ENCODE peak calls at places on chromosome 12, in five cellular contexts. I, T, M, A and H are unnamed samples. For H3K27me3, the result is how much of the 10 kb centered on the place peaks cover.

GRCh38 chr12:5166976-5167375 is 123.3 kb downstream of the KCNA5 start:
- DNase-seq in I (peak), T (peak), M (no peak), A (peak), H (peak)

GRCh38 chr12:120110550-120111501 is 5.7 kb downstream of the RAB35 start:
- DNase-seq in I (no peak), T (no peak), M (no peak), A (no peak), H (no peak)

GRCh38 chr12:24088751-24089150 is 139.3 kb upstream of the SOX5 start:
- DNase-seq in I (no peak), T (no peak), M (no peak), A (no peak), H (no peak)

GRCh38 chr12:47551426-47551851 is 154.4 kb downstream of the RPAP3 start:
- DNase-seq in I (peak), T (peak), M (no peak), A (peak), H (peak)

GRCh38 chr12:21073129-21073528 is 57.9 kb upstream of the SLCO1B1 start:
- DNase-seq in I (no peak), T (no peak), M (peak), A (no peak), H (no peak)

GRCh38 chr12:68240079-68240478 is 13.3 kb downstream of the IL22 start:
- DNase-seq in I (peak), T (peak), M (no peak), A (peak), H (peak)

GRCh38 chr12:1833596-1834028 is 13.2 kb downstream of the LRTM2 start:
- DNase-seq in I (no peak), T (no peak), M (no peak), A (no peak), H (no peak)

GRCh38 chr12:82708507-82708906 is 21.8 kb downstream of the TMTC2 start:
- DNase-seq in I (no peak), T (no peak), M (no peak), A (no peak), H (peak)

GRCh38 chr12:111429760-111430417 is 24.2 kb downstream of the SH2B3 start:
- DNase-seq in I (no peak), T (no peak), M (no peak), A (no peak), H (no peak)

GRCh38 chr12:96120359-96121100 is 73.6 kb upstream of the ELK3 start:
- DNase-seq in I (no peak), T (no peak), M (no peak), A (no peak), H (no peak)

GRCh38 chr12:107448198-107448597 is 237.4 kb upstream of the PWP1 start:
- DNase-seq in I (no peak), T (no peak), M (peak), A (peak), H (peak)

GRCh38 chr12:51521554-51522276 is 69.3 kb upstream of the SCN8A start:
- DNase-seq in I (peak), T (no peak), M (no peak), A (peak), H (no peak)

GRCh38 chr12:32302218-32302826 is 97.0 kb upstream of the FGD4 start:
- DNase-seq in I (no peak), T (peak), M (peak), A (peak), H (peak)

GRCh38 chr12:47080725-47081502 is 1.2 kb upstream of the AMIGO2 start:
- DNase-seq in I (peak), T (peak), M (no peak), A (peak), H (peak)

GRCh38 chr12:39503445-39503844 is 60.5 kb upstream of the KIF21A start:
- DNase-seq in I (peak), T (peak), M (peak), A (peak), H (peak)

GRCh38 chr12:119204137-119204536 is 25.4 kb downstream of the HSPB8 start:
- DNase-seq in I (no peak), T (no peak), M (no peak), A (no peak), H (no peak)

GRCh38 chr12:28936221-28936620 is 212.9 kb upstream of the FAR2 start:
- DNase-seq in I (no peak), T (no peak), M (no peak), A (no peak), H (no peak)

GRCh38 chr12:108691154-108691994 is 39.9 kb downstream of the CORO1C start:
- DNase-seq in I (peak), T (peak), M (peak), A (peak), H (peak)

GRCh38 chr12:108821407-108822397 is 35.7 kb downstream of the SSH1 start:
- DNase-seq in I (peak), T (peak), M (no peak), A (no peak), H (peak)

GRCh38 chr12:4423528-4424195 is 22.0 kb downstream of the FGF6 start:
- DNase-seq in I (no peak), T (no peak), M (no peak), A (no peak), H (no peak)

GRCh38 chr12:119177724-119178380 is 879 bp upstream of the HSPB8 start:
- DNase-seq in I (no peak), T (no peak), M (no peak), A (no peak), H (no peak)

GRCh38 chr12:110658242-110658641 is 30.7 kb downstream of the HVCN1 start:
- DNase-seq in I (no peak), T (no peak), M (no peak), A (no peak), H (no peak)

GRCh38 chr12:4268549-4269181 is 4.9 kb upstream of the CCND2 start:
- DNase-seq in I (no peak), T (no peak), M (no peak), A (no peak), H (peak)

GRCh38 chr12:71130670-71131069 is 27.1 kb downstream of the TSPAN8 start:
- DNase-seq in I (no peak), T (no peak), M (no peak), A (no peak), H (no peak)

GRCh38 chr12:100741084-100741711 is 53.4 kb upstream of the ANO4 start:
- DNase-seq in I (no peak), T (peak), M (peak), A (peak), H (peak)

GRCh38 chr12:117816-118345 is 51.3 kb downstream of the IQSEC3 start:
- DNase-seq in I (no peak), T (no peak), M (no peak), A (no peak), H (no peak)

GRCh38 chr12:30437616-30438015 is 258.1 kb downstream of the IPO8 start:
- DNase-seq in I (no peak), T (no peak), M (no peak), A (no peak), H (no peak)

GRCh38 chr12:47835831-47836155 is 16.1 kb upstream of the HDAC7 start:
- DNase-seq in I (no peak), T (peak), M (no peak), A (peak), H (no peak)

GRCh38 chr12:89156862-89157262 is 195.4 kb downstream of the DUSP6 start:
- DNase-seq in I (peak), T (peak), M (no peak), A (no peak), H (peak)

GRCh38 chr12:93520454-93520853 is 52.0 kb upstream of the SOCS2 start:
- DNase-seq in I (no peak), T (no peak), M (no peak), A (no peak), H (no peak)

GRCh38 chr12:63764481-63764880 is 15.2 kb upstream of the RXYLT1 start:
- DNase-seq in I (no peak), T (no peak), M (no peak), A (no peak), H (no peak)

GRCh38 chr12:108094250-108094649 is 34.8 kb upstream of the WSCD2 start:
- DNase-seq in I (no peak), T (no peak), M (no peak), A (no peak), H (no peak)

GRCh38 chr12:125155366-125155765 is 90.1 kb downstream of the AACS start:
- DNase-seq in I (no peak), T (no peak), M (no peak), A (no peak), H (no peak)

GRCh38 chr12:12945591-12945990 is 6.4 kb downstream of the GPRC5D start:
- DNase-seq in I (no peak), T (no peak), M (no peak), A (no peak), H (no peak)
- H3K27ac ChIP-seq in I (no peak), T (no peak), M (no peak), A (no peak), H (no peak)

GRCh38 chr12:85280984-85281946 is 1.2 kb downstream of the ALX1 start:
- DNase-seq in I (no peak), T (no peak), M (no peak), A (no peak), H (no peak)

GRCh38 chr12:85278598-85279448 is 1.2 kb upstream of the ALX1 start:
- DNase-seq in I (no peak), T (no peak), M (no peak), A (no peak), H (no peak)

GRCh38 chr12:85279449-85280137 is 427 bp upstream of the ALX1 start:
- DNase-seq in I (no peak), T (no peak), M (no peak), A (no peak), H (no peak)

GRCh38 chr12:85281947-85282312 is 1.9 kb downstream of the ALX1 start:
- DNase-seq in I (no peak), T (no peak), M (no peak), A (no peak), H (no peak)

GRCh38 chr12:85280138-85280983 is at the start of gene ALX1:
- DNase-seq in I (no peak), T (peak), M (no peak), A (no peak), H (peak)
- TF ChIP-seq EZH2 in I (peak), T (peak), M (no peak), A (no peak), H (no peak)

DNA sequence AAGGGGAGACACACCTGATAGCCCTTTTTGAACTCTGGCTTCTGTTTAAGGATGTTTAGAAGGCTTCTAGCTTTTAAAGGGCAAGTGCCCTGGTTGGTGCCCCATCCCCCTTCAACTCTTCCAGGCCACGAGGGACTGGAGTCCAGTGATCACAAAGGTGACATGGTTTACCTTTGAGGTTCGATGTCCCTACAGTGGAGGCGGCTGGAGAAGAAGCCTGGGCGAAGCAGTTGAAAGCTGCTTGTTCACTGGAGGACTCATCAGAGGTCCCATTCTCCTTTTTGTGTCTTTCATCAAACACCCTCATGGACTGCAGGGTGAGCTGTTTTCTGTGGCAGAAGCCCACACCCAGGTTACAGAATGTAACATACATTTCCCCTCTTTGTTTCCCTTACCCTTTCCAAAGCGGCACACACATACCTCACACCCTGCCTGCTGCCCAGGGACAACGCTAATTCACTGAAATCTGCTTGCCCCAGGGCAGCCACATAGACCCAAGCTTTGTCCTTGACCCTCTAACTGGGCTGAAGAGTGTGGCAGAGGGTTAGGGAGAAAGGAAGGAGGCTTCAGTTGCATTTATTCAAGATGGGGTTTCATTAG is 7.7 kb downstream of the TBX3 start:
- DNase-seq in I (no peak), T (peak), M (no peak), A (peak), H (no peak)
- H3K27me3 ChIP-seq in I (under half), T (under half), M (under half), A (under half), H (under half)

GRCh38 chr12:3045494-3045893 is 31.7 kb upstream of the TSPAN9 start:
- DNase-seq in I (no peak), T (no peak), M (no peak), A (no peak), H (no peak)
- H3K27ac ChIP-seq in I (no peak), T (no peak), M (no peak), A (no peak), H (no peak)

DNA sequence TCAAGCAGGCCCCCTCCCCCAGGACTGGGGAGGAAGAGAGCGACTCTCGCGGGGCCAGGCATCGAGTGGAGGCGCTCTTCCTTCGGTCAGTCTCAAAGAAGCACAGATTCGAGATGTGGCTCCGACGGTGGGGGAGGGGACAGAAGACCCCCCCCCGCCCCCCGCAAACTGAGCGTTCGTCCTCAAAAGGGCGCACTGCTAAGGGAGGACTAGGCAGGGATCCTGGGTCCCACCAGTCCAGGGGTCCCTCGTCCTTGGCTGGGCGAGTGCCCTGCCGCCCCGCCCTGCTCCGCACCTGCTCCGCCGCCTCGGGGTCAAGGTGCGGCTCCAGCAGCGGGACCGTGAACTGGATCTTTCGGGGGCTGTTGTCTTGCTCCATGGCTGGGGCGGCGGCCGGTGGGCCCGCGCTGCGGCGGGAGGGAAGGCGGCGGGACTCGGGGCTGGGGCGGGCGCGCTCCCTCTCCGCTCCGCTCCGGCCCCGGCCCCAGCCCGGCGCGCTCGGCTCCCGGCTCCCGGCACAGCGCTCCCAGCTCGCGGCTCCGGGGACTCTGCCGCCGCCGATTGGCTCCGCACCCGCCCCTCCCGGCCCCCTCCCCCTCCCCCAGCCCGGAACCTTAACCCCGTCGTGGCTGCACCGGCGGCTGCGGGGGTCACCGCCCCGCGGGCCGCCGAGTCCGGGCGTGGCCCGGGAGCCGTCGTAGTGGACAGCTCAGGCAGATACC is at the start of gene PPP1R1A:
- DNase-seq in I (no peak), T (no peak), M (no peak), A (no peak), H (peak)
- TF ChIP-seq EZH2 in I (peak), T (peak), M (no peak), A (peak), H (no peak)